ENCODE peak calls at places on chromosomes 2 and 18, in five cellular contexts. W is psoas muscle, X is body of pancreas, Q is adipocyte, G is mucosa of descending colon. M is an unnamed sample.

GRCh38 chr2:241981076-241981700 is 111.7 kb downstream of the RTP5 start:
- DNase-seq in Q (no peak), W (no peak), X (peak), G (no peak), M (no peak)

GRCh38 chr2:174015428-174015827 is 50.3 kb upstream of the SP3 start:
- DNase-seq in Q (no peak), G (no peak), W (no peak), X (no peak), M (no peak)

GRCh38 chr2:49831698-49832367 is 677.5 kb upstream of the FSHR start:
- DNase-seq in W (no peak), X (no peak), G (no peak), Q (no peak), M (no peak)

GRCh38 chr2:72934683-72935610 is 17.6 kb downstream of the EMX1 start:
- DNase-seq in W (peak), X (peak), G (peak), Q (no peak), M (no peak)

GRCh38 chr2:136156411-136156810 is 38.5 kb upstream of the CXCR4 start:
- DNase-seq in G (no peak), Q (no peak), W (no peak), X (no peak), M (no peak)

GRCh38 chr2:128534688-128535392 is 216.2 kb upstream of the HS6ST1 start:
- DNase-seq in G (no peak), W (no peak), Q (no peak), X (no peak), M (no peak)

GRCh38 chr2:205769494-205769848 is 87.2 kb downstream of the NRP2 start:
- DNase-seq in Q (peak), G (no peak), W (no peak), X (no peak), M (no peak)

GRCh38 chr2:66957198-66957597 is 439.9 kb upstream of the ETAA1 start:
- DNase-seq in Q (no peak), X (no peak), G (no peak), W (no peak), M (no peak)

GRCh38 chr18:23155537-23155936 is 20.3 kb downstream of the CABLES1 start:
- DNase-seq in W (no peak), X (no peak), G (no peak), Q (peak), M (no peak)

GRCh38 chr2:111534816-111535803 is 348.9 kb downstream of the ANAPC1 start:
- DNase-seq in W (no peak), X (no peak), G (peak), Q (peak), M (no peak)

GRCh38 chr2:673615-674318 is 3.4 kb downstream of the TMEM18 start:
- DNase-seq in X (no peak), G (no peak), W (no peak), Q (peak), M (no peak)

GRCh38 chr2:14552818-14553217 is 79.7 kb upstream of the LRATD1 start:
- DNase-seq in X (no peak), W (no peak), Q (no peak), G (no peak), M (no peak)

GRCh38 chr2:79512442-79513401 is at the start of gene CTNNA2:
- DNase-seq in X (peak), Q (no peak), W (no peak), G (peak), M (peak)

GRCh38 chr2:12352891-12353290 is 363.8 kb upstream of the TRIB2 start:
- DNase-seq in X (peak), W (no peak), Q (no peak), G (no peak), M (no peak)

GRCh38 chr2:205352593-205352992 is 329.7 kb upstream of the NRP2 start:
- DNase-seq in Q (peak), G (no peak), W (no peak), X (no peak), M (no peak)

GRCh38 chr2:74845991-74846390 is 12.1 kb downstream of the HK2 start:
- DNase-seq in Q (no peak), X (no peak), G (no peak), W (no peak), M (no peak)

GRCh38 chr2:2586961-2587360 is 255.9 kb upstream of the MYT1L start:
- DNase-seq in X (no peak), Q (no peak), G (no peak), W (no peak), M (no peak)

GRCh38 chr2:188813846-188814245 is 160.3 kb upstream of the COL3A1 start:
- DNase-seq in G (peak), Q (no peak), X (no peak), W (no peak), M (no peak)

GRCh38 chr2:137888845-137889244 is 75.4 kb upstream of the HNMT start:
- DNase-seq in W (no peak), X (peak), G (peak), Q (peak), M (no peak)

GRCh38 chr18:79940126-79940813 is 11.2 kb downstream of the SLC66A2 start:
- DNase-seq in X (peak), Q (no peak), G (peak), W (peak), M (no peak)

GRCh38 chr2:15346624-15347023 is 214.5 kb downstream of the NBAS start:
- DNase-seq in W (no peak), G (no peak), X (no peak), Q (no peak), M (no peak)

GRCh38 chr2:111122631-111123421 is 2.1 kb downstream of the BCL2L11 start:
- DNase-seq in Q (peak), W (peak), X (peak), G (peak), M (no peak)

GRCh38 chr2:9967053-9967775 is 15.7 kb downstream of the GRHL1 start:
- DNase-seq in Q (no peak), G (no peak), X (no peak), W (no peak), M (no peak)

GRCh38 chr2:169734172-169734847 is 678 bp downstream of the KLHL23 start:
- DNase-seq in X (peak), W (peak), Q (peak), G (no peak), M (peak)

GRCh38 chr18:28147674-28148171 is 29.2 kb downstream of the CDH2 start:
- DNase-seq in G (no peak), W (no peak), Q (peak), X (no peak), M (no peak)

GRCh38 chr2:102708847-102709559 is 52.8 kb upstream of the TMEM182 start:
- DNase-seq in G (no peak), W (no peak), Q (peak), X (no peak), M (no peak)

GRCh38 chr2:25323042-25323514 is 18.6 kb downstream of the DNMT3A start:
- DNase-seq in Q (peak), W (peak), G (no peak), X (no peak), M (no peak)

GRCh38 chr2:240402566-240403295 is 32.7 kb upstream of the GPC1 start:
- DNase-seq in G (no peak), X (no peak), Q (no peak), W (no peak), M (no peak)

GRCh38 chr2:212958757-212959295 is 192.6 kb downstream of the IKZF2 start:
- DNase-seq in G (no peak), Q (peak), X (no peak), W (no peak), M (peak)

GRCh38 chr2:212959469-212960117 is 191.8 kb downstream of the IKZF2 start:
- DNase-seq in W (no peak), Q (peak), G (no peak), X (no peak), M (no peak)

GRCh38 chr2:212961255-212961654 is 190.2 kb downstream of the IKZF2 start:
- DNase-seq in X (no peak), W (no peak), G (no peak), Q (no peak), M (peak)

GRCh38 chr2:212958133-212958532 is 193.3 kb downstream of the IKZF2 start:
- DNase-seq in Q (no peak), W (no peak), X (no peak), G (no peak), M (no peak)

GRCh38 chr2:212960336-212960735 is 191.1 kb downstream of the IKZF2 start:
- DNase-seq in W (no peak), X (no peak), G (no peak), Q (no peak), M (no peak)
- H3K4me3 ChIP-seq in W (no peak), X (no peak), G (no peak), Q (no peak), M (no peak)

DNA sequence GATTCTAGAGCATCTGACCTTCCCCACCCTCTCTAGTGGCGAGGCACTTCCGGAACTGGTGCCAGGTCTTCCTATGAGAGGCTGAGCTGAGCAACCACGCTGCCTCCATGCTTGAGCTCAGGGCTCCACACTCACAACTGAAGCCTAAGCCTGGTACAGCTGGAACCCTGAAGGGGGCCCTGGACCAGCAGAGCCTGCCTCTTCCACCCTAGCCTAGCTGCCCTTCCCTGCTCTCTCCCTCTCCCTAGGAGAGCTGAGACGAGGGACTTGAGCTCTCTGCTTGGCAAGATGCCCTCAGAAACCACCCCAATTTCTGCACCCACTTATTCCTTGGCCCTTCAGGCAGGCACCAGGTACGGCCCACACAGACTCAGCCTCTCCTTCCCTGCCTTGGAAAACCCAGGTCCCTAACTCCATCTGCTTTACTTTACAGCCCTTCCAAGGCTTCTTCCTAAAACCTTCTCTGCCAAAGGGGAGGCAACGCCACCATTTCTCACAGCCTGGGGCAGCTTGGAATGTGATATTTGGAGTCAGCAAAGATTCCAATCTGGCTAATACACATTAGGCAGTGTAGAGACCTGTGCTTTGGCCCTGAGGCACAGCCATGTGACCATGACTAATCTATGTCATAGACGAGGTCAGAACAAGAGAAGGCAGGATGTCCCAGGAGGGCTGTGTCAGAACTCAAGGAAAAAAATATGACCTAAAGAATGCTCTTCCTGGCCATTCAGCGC is 18.8 kb downstream of the COX7A2L start:
- DNase-seq in Q (peak), W (peak), G (no peak), X (peak), M (peak)
- H3K4me3 ChIP-seq in Q (peak), W (peak), G (no peak), X (no peak), M (no peak)

GRCh38 chr18:54946149-54946581 is 13.1 kb downstream of the CCDC68 start:
- DNase-seq in Q (peak), W (no peak), X (peak), G (peak), M (no peak)
- H3K4me3 ChIP-seq in Q (peak), W (peak), X (no peak), G (no peak), M (peak)

DNA sequence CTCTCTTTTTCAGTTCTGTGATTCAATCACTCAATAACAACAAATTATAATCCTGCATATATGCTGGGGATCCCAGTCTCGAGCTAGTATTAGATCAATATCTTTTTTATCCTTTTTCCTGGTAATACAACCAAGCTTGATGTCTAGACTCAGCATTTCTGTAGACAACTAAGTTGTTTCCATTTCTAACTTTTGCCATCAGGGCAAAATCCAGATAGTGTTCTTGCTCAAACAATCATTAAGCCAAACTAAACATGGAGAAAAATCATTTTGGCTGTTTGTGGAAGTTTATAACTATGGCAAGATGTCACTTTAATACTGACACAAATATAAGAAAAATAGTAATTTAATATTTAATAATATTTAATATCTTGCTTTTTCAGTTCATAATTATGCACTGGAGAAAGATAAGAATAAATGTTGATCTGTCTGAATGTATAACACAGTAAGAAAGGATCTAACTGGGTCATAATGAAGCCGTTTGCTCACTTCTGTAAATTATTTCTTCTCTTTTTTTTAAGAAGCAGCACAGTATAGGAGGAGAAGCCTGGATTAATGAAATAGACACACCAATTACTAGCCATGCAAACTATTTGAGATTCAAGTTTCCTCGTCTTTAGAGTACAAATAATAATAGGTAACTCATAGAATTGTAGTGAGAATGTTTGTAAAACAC is 979.1 kb downstream of the LRP1B start:
- DNase-seq in G (no peak), Q (no peak), W (no peak), X (no peak), M (no peak)
- H3K4me3 ChIP-seq in G (no peak), Q (no peak), W (no peak), X (no peak), M (no peak)

DNA sequence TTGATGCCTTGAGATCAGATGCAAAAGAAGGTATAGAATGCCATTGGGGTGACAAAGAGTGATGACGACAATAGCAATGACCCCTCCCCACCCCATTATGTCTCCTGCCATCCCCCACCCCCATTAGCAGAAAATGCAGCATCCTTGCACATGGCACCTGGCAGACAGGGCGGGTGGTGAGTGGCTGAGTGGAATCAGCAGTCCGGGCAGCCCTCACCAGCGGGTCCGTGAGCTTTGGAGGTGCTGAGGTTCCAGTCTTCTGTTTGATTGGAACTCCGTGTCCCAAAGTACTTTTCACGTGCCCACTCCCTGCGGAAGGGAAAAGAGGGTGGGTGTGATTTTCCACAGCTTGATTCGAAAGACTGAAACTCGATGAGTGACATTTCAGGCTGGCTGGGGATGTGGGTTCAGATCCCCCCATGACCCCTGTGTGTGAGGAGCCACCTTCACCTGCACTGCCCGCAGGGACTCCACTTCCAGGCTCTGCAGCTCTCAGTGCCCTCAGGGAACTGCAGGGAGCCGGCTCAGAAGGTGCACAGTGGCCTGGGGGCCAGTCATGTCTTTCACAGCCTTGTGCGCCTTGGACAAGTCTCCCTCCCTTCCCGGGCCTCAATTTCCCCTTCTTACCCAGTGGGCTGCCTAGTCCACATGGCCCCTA is 130.9 kb downstream of the GLI2 start:
- DNase-seq in G (no peak), W (peak), Q (no peak), X (no peak), M (no peak)
- H3K4me3 ChIP-seq in G (no peak), W (peak), Q (peak), X (no peak), M (no peak)

GRCh38 chr18:49023281-49023937 is 72.6 kb upstream of the SMAD7 start:
- DNase-seq in G (no peak), W (peak), X (no peak), Q (no peak), M (peak)

GRCh38 chr18:49024408-49024807 is 73.6 kb upstream of the SMAD7 start:
- DNase-seq in Q (no peak), X (no peak), G (no peak), W (peak), M (no peak)

GRCh38 chr18:49024808-49025361 is 74.1 kb upstream of the SMAD7 start:
- DNase-seq in X (no peak), G (no peak), W (peak), Q (no peak), M (no peak)

GRCh38 chr18:49022311-49023280 is 71.8 kb upstream of the SMAD7 start:
- DNase-seq in G (no peak), Q (no peak), W (peak), X (peak), M (no peak)

GRCh38 chr18:49023938-49024341 is 73.2 kb upstream of the SMAD7 start:
- DNase-seq in Q (no peak), G (no peak), X (no peak), W (peak), M (no peak)
- H3K4me3 ChIP-seq in Q (no peak), G (no peak), X (no peak), W (no peak), M (peak)

GRCh38 chr2:100394111-100394641 is 23.3 kb downstream of the CHST10 start:
- DNase-seq in W (no peak), G (no peak), Q (no peak), X (no peak), M (no peak)
- H3K4me3 ChIP-seq in W (no peak), G (no peak), Q (no peak), X (no peak), M (no peak)

GRCh38 chr2:86368181-86368824 is 30.9 kb upstream of the REEP1 start:
- DNase-seq in X (peak), G (peak), W (peak), Q (peak), M (peak)
- H3K4me3 ChIP-seq in X (no peak), G (no peak), W (peak), Q (peak), M (no peak)

M was measured in Jurkat, Clone E6-1.